ENCODE peak calls at places on chromosomes 16 and 17, in four cellular contexts. F is astrocyte of the spinal cord, N is NCI-H524, A is BJ. P is an unnamed sample.

GRCh38 chr17:1577186-1577585 is 14.6 kb upstream of the PITPNA start:
- DNase-seq in F (peak), N (no peak), A (peak), P (peak)

GRCh38 chr16:67844441-67844840 is 2.3 kb upstream of the NUTF2 start:
- DNase-seq in N (no peak), F (no peak), A (no peak), P (no peak)

GRCh38 chr17:78117027-78117981 is 11.3 kb downstream of the TMC6 start:
- DNase-seq in A (no peak), N (peak), F (no peak), P (no peak)

GRCh38 chr17:82623707-82624106 is 24.5 kb downstream of the WDR45B start:
- DNase-seq in N (no peak), A (no peak), F (no peak), P (no peak)

GRCh38 chr16:49638696-49639629 is 216.9 kb downstream of the ZNF423 start:
- DNase-seq in A (no peak), F (no peak), N (no peak), P (no peak)

GRCh38 chr17:82804442-82805191 is 35.2 kb downstream of the ZNF750 start:
- DNase-seq in N (no peak), A (no peak), F (peak), P (peak)

GRCh38 chr16:2720063-2720455 is at the start of gene PRSS27:
- DNase-seq in N (no peak), A (no peak), F (no peak), P (no peak)

GRCh38 chr16:20424129-20424866 is 15.0 kb downstream of the ACSM5 start:
- DNase-seq in A (no peak), F (no peak), N (no peak), P (no peak)

GRCh38 chr16:4641306-4641687 is 16.7 kb downstream of the MGRN1 start:
- DNase-seq in N (no peak), F (no peak), A (no peak), P (no peak)

GRCh38 chr17:64061157-64061898 is 40.9 kb upstream of the ICAM2 start:
- DNase-seq in F (no peak), N (no peak), A (no peak), P (no peak)

GRCh38 chr17:37848690-37849616 is 75.3 kb upstream of the TBC1D3K start:
- DNase-seq in A (peak), N (no peak), F (peak), P (peak)

GRCh38 chr17:67260051-67260987 is 15.3 kb upstream of the HELZ start:
- DNase-seq in F (peak), A (peak), N (no peak), P (peak)

GRCh38 chr17:57997085-57997809 is 9.2 kb upstream of the VEZF1 start:
- DNase-seq in N (no peak), F (no peak), A (no peak), P (no peak)

GRCh38 chr16:68400924-68401460 is 47.3 kb downstream of the SMPD3 start:
- DNase-seq in A (no peak), F (no peak), N (no peak), P (no peak)

P was measured in skeletal muscle cell.